ENCODE peak calls at places on chromosome X, in seven cellular contexts. T, V, G, Y, Z, U and I are unnamed samples.

GRCh38 chrX:68684291-68684918 is 36.9 kb downstream of the STARD8 start:
- DNase-seq in T (peak; percentile 51), V (no peak), G (no peak), Y (peak; percentile 52), Z (no peak), U (peak; percentile 26), I (no peak)

GRCh38 chrX:119145241-119145653 is 17.6 kb upstream of the KIAA1210 start:
- DNase-seq in T (peak; percentile 46), V (no peak), G (no peak), Y (peak; percentile 22), Z (no peak), U (no peak), I (no peak)

GRCh38 chrX:95539041-95539440 is 1145.6 kb upstream of the DIAPH2 start:
- DNase-seq in T (no peak), V (no peak), G (no peak), Y (no peak), Z (no peak), U (no peak), I (no peak)

GRCh38 chrX:87517571-87518141 is at the start of gene KLHL4:
- DNase-seq in T (no peak), V (no peak), G (no peak), Y (peak; percentile 51), Z (no peak), U (no peak), I (no peak)

GRCh38 chrX:55638933-55639332 is 15.7 kb downstream of the FOXR2 start:
- DNase-seq in T (no peak), V (no peak), G (no peak), Y (no peak), Z (no peak), U (no peak), I (no peak)

GRCh38 chrX:11619426-11619825 is 46.3 kb downstream of the ARHGAP6 start:
- DNase-seq in T (no peak), V (no peak), G (no peak), Y (no peak), Z (no peak), U (no peak), I (no peak)

GRCh38 chrX:101958139-101958538 is 26.3 kb upstream of the ZMAT1 start:
- DNase-seq in T (no peak), V (no peak), G (no peak), Y (no peak), Z (no peak), U (no peak), I (no peak)

GRCh38 chrX:3526749-3527148 is 180.3 kb upstream of the MXRA5 start:
- DNase-seq in T (no peak), V (no peak), G (no peak), Y (no peak), Z (no peak), U (no peak), I (no peak)

GRCh38 chrX:1661048-1661921 is 46.4 kb downstream of the ASMT start:
- DNase-seq in T (peak; percentile 56), V (no peak), G (peak; percentile 59), Y (no peak), Z (peak; percentile 100), U (peak; percentile 90), I (no peak)

GRCh38 chrX:37926700-37927099 is 79.3 kb upstream of the DYNLT3 start:
- DNase-seq in T (no peak), V (peak; percentile 63), G (no peak), Y (no peak), Z (no peak), U (no peak), I (no peak)

GRCh38 chrX:109928596-109929335 is 74.1 kb upstream of the TMEM164 start:
- DNase-seq in T (no peak), V (no peak), G (no peak), Y (no peak), Z (no peak), U (no peak), I (no peak)

GRCh38 chrX:72057844-72058243 is 73.9 kb downstream of the RTL5 start:
- DNase-seq in T (no peak), V (no peak), G (no peak), Y (no peak), Z (no peak), U (no peak), I (no peak)

GRCh38 chrX:129650821-129651510 is 3.8 kb downstream of the APLN start:
- DNase-seq in T (no peak), V (no peak), G (no peak), Y (no peak), Z (no peak), U (no peak), I (no peak)

GRCh38 chrX:81301877-81302276 is 100.0 kb downstream of the SH3BGRL start:
- DNase-seq in T (no peak), V (no peak), G (no peak), Y (no peak), Z (no peak), U (no peak), I (no peak)

GRCh38 chrX:55907968-55908607 is 190.5 kb downstream of the RRAGB start:
- DNase-seq in T (no peak), V (no peak), G (peak; percentile 10), Y (peak; percentile 33), Z (peak; percentile 39), U (peak; percentile 49), I (no peak)

GRCh38 chrX:17247144-17247543 is 127.9 kb upstream of the NHS start:
- DNase-seq in T (no peak), V (no peak), G (no peak), Y (no peak), Z (no peak), U (no peak), I (no peak)

GRCh38 chrX:10514891-10515290 is 105.5 kb downstream of the MID1 start:
- DNase-seq in T (peak; percentile 44), V (no peak), G (no peak), Y (no peak), Z (no peak), U (no peak), I (no peak)

GRCh38 chrX:7390446-7390845 is 242.5 kb upstream of the PUDP start:
- DNase-seq in T (no peak), V (no peak), G (no peak), Y (no peak), Z (no peak), U (no peak), I (no peak)

GRCh38 chrX:155632424-155633100 is 19.8 kb upstream of the TMLHE start:
- DNase-seq in T (no peak), V (no peak), G (no peak), Y (no peak), Z (peak; percentile 29), U (no peak), I (no peak)

GRCh38 chrX:133405498-133406180 is 9.7 kb downstream of the GPC4 start:
- DNase-seq in T (no peak), V (no peak), G (no peak), Y (no peak), Z (no peak), U (no peak), I (no peak)

GRCh38 chrX:95291561-95291960 is 1393.1 kb upstream of the DIAPH2 start:
- DNase-seq in T (no peak), V (no peak), G (no peak), Y (no peak), Z (no peak), U (no peak), I (no peak)

GRCh38 chrX:3811331-3812311 is 98.2 kb upstream of the PRKX start:
- DNase-seq in T (no peak), V (peak; percentile 55), G (peak; percentile 37), Y (peak; percentile 4), Z (peak; percentile 66), U (peak; percentile 26), I (no peak)

GRCh38 chrX:129641941-129642340 is 12.8 kb downstream of the APLN start:
- DNase-seq in T (no peak), V (no peak), G (no peak), Y (no peak), Z (no peak), U (no peak), I (no peak)

GRCh38 chrX:1418901-1419544 is 27.1 kb upstream of the SLC25A6 start:
- DNase-seq in T (no peak), V (no peak), G (no peak), Y (no peak), Z (no peak), U (no peak), I (no peak)

GRCh38 chrX:2500091-2500680 is 590 bp downstream of the DHRSX start:
- DNase-seq in T (peak; percentile 57), V (no peak), G (peak; percentile 14), Y (peak; percentile 57), Z (no peak), U (peak; percentile 44), I (no peak)

GRCh38 chrX:150229481-150229880 is 133.6 kb upstream of the MAMLD1 start:
- DNase-seq in T (no peak), V (no peak), G (no peak), Y (no peak), Z (no peak), U (no peak), I (no peak)

GRCh38 chrX:48531359-48531954 is 8.1 kb upstream of the TBC1D25 start:
- DNase-seq in T (no peak), V (no peak), G (no peak), Y (no peak), Z (no peak), U (no peak), I (no peak)

GRCh38 chrX:15674899-15675489 is 10.4 kb upstream of the CLTRN start:
- DNase-seq in T (peak; percentile 89), V (peak; percentile 98), G (peak; percentile 90), Y (peak; percentile 68), Z (peak; percentile 90), U (peak; percentile 82), I (peak; percentile 74)

GRCh38 chrX:28693101-28693500 is 105.9 kb downstream of the IL1RAPL1 start:
- DNase-seq in T (no peak), V (no peak), G (no peak), Y (no peak), Z (no peak), U (no peak), I (no peak)

GRCh38 chrX:153582896-153583295 is 16.0 kb downstream of the CCNQ start:
- DNase-seq in T (no peak), V (no peak), G (peak; percentile 53), Y (no peak), Z (peak; percentile 84), U (peak; percentile 74), I (no peak)

GRCh38 chrX:39938466-39938865 is 159.3 kb downstream of the BCOR start:
- DNase-seq in T (no peak), V (no peak), G (no peak), Y (no peak), Z (no peak), U (no peak), I (no peak)